ENCODE peak calls at places on chromosome 19, in four cellular contexts. One of them, this sample, is unnamed.

GRCh38 chr19:5691205-5691929 is 1.3 kb downstream of the RPL36 start:
- DNase-seq in BE2C: peak
- DNase-seq in naive thymus-derived CD8-positive, alpha-beta T cell: peak
- DNase-seq in tibial artery: peak
- DNase-seq in this sample: no peak

GRCh38 chr19:1164684-1165531 is 9.2 kb downstream of the SBNO2 start:
- DNase-seq in BE2C: no peak
- DNase-seq in naive thymus-derived CD8-positive, alpha-beta T cell: no peak
- DNase-seq in tibial artery: no peak
- DNase-seq in this sample: no peak

GRCh38 chr19:13275016-13275722 is 125.0 kb downstream of the IER2 start:
- DNase-seq in BE2C: no peak
- DNase-seq in naive thymus-derived CD8-positive, alpha-beta T cell: no peak
- DNase-seq in tibial artery: no peak
- DNase-seq in this sample: no peak

GRCh38 chr19:6890938-6891337 is 3.6 kb downstream of the ADGRE1 start:
- DNase-seq in BE2C: no peak
- DNase-seq in naive thymus-derived CD8-positive, alpha-beta T cell: peak
- DNase-seq in tibial artery: no peak
- DNase-seq in this sample: no peak

GRCh38 chr19:2540646-2541454 is 64.9 kb downstream of the GADD45B start:
- DNase-seq in BE2C: no peak
- DNase-seq in naive thymus-derived CD8-positive, alpha-beta T cell: no peak
- DNase-seq in tibial artery: peak
- DNase-seq in this sample: no peak

GRCh38 chr19:31534231-31534630 is 185.0 kb upstream of the TSHZ3 start:
- DNase-seq in BE2C: no peak
- DNase-seq in naive thymus-derived CD8-positive, alpha-beta T cell: no peak
- DNase-seq in tibial artery: no peak
- DNase-seq in this sample: no peak

GRCh38 chr19:7841751-7842660 is 12.0 kb downstream of the EVI5L start:
- DNase-seq in BE2C: no peak
- DNase-seq in naive thymus-derived CD8-positive, alpha-beta T cell: no peak
- DNase-seq in tibial artery: no peak
- DNase-seq in this sample: no peak

GRCh38 chr19:49468746-49469447 is 5.1 kb upstream of the FLT3LG start:
- DNase-seq in BE2C: no peak
- DNase-seq in naive thymus-derived CD8-positive, alpha-beta T cell: peak
- DNase-seq in tibial artery: peak
- DNase-seq in this sample: peak

GRCh38 chr19:49407079-49407478 is 16.2 kb downstream of the PTH2 start:
- DNase-seq in BE2C: no peak
- DNase-seq in naive thymus-derived CD8-positive, alpha-beta T cell: no peak
- DNase-seq in tibial artery: no peak
- DNase-seq in this sample: no peak